ENCODE peak calls at places on chromosomes 6 and 20, in seven cellular contexts. A is GM12878, P is K562, J is SK-N-SH, C is HepG2, K is H1, L is GM12892. U is an unnamed sample.

GRCh38 chr20:37868998-37869861 is 33.7 kb upstream of the VSTM2L start:
- DNase-seq in A (no peak), P (no peak), J (peak; percentile 55), C (no peak), K (peak; percentile 17), L (no peak), U (no peak)

GRCh38 chr6:159360306-159360705 is 191.1 kb downstream of the FNDC1 start:
- DNase-seq in A (no peak), P (no peak), J (no peak), C (no peak), K (no peak), L (no peak), U (no peak)

GRCh38 chr6:14212020-14212419 is 94.4 kb downstream of the CD83 start:
- DNase-seq in A (no peak), P (no peak), J (no peak), C (no peak), K (peak; percentile 36), L (no peak), U (no peak)

GRCh38 chr20:31721408-31722332 is 998 bp downstream of the BCL2L1 start:
- DNase-seq in A (no peak), P (no peak), J (no peak), C (no peak), K (no peak), L (no peak), U (no peak)

GRCh38 chr6:163176097-163176496 is 238.4 kb upstream of the QKI start:
- DNase-seq in A (no peak), P (no peak), J (no peak), C (no peak), K (no peak), L (no peak), U (no peak)

GRCh38 chr6:25138024-25138696 is 141.0 kb upstream of the CARMIL1 start:
- DNase-seq in A (peak; percentile 81), P (no peak), J (peak; percentile 37), C (no peak), K (no peak), L (no peak), U (no peak)

GRCh38 chr20:2470051-2470431 is 548 bp downstream of the SNRPB start:
- DNase-seq in A (peak; percentile 12), P (peak; percentile 45), J (peak; percentile 72), C (peak; percentile 65), K (no peak), L (peak; percentile 54), U (peak; percentile 49)

GRCh38 chr6:137903933-137904821 is 37.1 kb downstream of the TNFAIP3 start:
- DNase-seq in A (no peak), P (peak; percentile 58), J (no peak), C (peak; percentile 30), K (no peak), L (no peak), U (no peak)

GRCh38 chr20:47502271-47502730 is 614 bp downstream of the NCOA3 start:
- DNase-seq in A (no peak), P (peak; percentile 44), J (no peak), C (no peak), K (no peak), L (no peak), U (no peak)

GRCh38 chr6:49463612-49463967 is 420 bp downstream of the CENPQ start:
- DNase-seq in A (no peak), P (no peak), J (no peak), C (no peak), K (no peak), L (no peak), U (no peak)

GRCh38 chr20:61414455-61414991 is 162.5 kb downstream of the CDH4 start:
- DNase-seq in A (no peak), P (no peak), J (peak; percentile 70), C (no peak), K (no peak), L (no peak), U (no peak)

GRCh38 chr6:168201383-168201782 is 118.2 kb downstream of the DACT2 start:
- DNase-seq in A (no peak), P (peak; percentile 33), J (no peak), C (peak; percentile 63), K (no peak), L (no peak), U (no peak)

GRCh38 chr20:34045930-34046329 is 52.2 kb downstream of the RALY start:
- DNase-seq in A (no peak), P (no peak), J (no peak), C (peak; percentile 84), K (peak; percentile 23), L (no peak), U (no peak)

GRCh38 chr20:25860531-25861150 is 164.0 kb upstream of the ZNF337 start:
- DNase-seq in A (no peak), P (no peak), J (no peak), C (no peak), K (no peak), L (no peak), U (no peak)

GRCh38 chr6:30323806-30324205 is 2.9 kb upstream of the TRIM39 start:
- DNase-seq in A (no peak), P (no peak), J (no peak), C (no peak), K (no peak), L (no peak), U (no peak)

GRCh38 chr6:136052046-136052445 is 198.1 kb downstream of the MTFR2 start:
- DNase-seq in A (no peak), P (no peak), J (no peak), C (no peak), K (no peak), L (no peak), U (no peak)

GRCh38 chr20:8930691-8931090 is 138.2 kb upstream of the PLCB4 start:
- DNase-seq in A (no peak), P (no peak), J (no peak), C (no peak), K (no peak), L (no peak), U (no peak)

GRCh38 chr6:141467881-141468280 is 664.8 kb upstream of the GJE1 start:
- DNase-seq in A (no peak), P (no peak), J (no peak), C (no peak), K (no peak), L (no peak), U (no peak)

DNA sequence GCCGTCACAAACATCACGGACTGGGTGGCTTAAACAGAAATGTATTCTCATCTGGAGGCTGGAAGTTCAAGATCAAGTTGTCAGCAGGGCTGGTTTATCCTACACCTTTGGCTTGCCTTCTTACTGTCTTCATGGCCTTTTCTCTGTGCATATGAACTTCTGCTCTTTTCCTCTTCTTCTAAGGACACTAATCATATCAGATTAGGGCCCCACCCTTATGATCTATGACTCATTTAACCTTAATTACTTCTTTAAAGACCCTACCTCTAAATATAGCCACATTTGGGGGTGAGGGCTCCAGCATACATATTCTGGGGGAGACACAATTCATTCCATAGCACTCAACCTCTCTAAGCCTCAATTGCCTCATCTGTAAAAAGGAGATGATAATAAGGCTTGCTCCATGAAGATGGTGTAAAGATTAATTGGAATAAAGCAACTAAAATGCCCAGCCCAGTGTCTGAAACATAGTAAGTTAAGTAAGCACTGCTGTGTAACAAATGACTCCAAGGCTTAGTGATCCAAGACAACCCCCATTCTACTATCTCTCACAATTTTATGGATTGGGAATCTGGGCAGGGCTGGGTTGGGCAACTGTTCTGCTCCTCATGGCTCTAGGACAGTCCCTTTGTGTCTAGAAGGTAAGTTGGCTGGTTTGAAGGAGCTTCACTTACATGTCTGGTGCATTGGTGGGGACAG is 119.8 kb downstream of the BANF2 start:
- DNase-seq in A (no peak), P (no peak), J (no peak), C (no peak), K (no peak), L (no peak), U (no peak)
- TF ChIP-seq POLR2AphosphoS5 in A (no peak), P (no peak), J (no peak), C (no peak), K (no peak), L (no peak), U (no peak)

DNA sequence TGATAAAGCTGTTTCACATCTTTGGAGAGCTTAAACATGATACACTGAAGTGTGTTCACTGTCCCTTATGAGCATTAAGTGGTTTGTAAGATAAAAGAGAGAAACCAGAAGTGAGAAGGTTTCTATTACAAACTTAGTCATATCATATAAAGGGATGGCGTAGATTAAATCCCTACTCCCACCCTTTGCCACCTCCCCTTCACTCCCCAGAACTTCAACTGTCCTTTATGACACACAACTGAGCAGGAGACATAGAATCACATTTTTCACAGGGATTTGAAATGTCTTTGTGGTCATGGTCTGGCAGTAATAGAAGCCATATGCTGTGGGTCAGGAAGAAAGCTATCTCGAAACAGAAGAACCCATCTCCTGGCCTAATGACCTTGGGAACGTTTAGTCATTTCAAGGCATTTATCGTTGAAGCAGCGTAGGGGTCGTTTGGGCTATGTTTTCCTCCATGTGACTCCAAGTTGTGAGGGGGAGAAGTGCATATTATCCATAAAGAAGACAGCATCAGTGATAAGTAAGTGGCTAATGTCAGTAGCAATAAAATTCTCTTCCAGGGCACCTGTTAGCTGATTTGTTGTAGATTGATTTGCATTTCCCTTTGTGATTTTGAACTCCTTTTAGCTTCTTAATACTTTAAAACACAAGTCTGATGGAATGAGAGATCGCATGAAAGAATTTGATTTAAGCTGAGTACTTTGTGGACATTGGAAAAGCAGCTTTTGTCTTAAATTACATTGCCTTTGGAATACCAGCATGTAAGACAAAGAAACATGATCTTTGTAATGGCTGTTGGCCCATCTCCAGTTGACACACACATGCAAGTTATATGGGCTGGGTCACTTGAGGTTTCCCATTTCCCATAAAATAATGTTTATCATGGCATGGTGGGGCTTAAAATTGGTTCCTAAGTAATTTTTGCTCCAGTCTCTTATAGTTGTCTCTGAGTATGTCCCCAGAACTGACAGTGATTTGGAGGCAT is 501.5 kb upstream of the FLRT3 start:
- DNase-seq in A (peak; percentile 73), P (no peak), J (peak; percentile 31), C (no peak), K (no peak), L (no peak), U (no peak)
- TF ChIP-seq TAF1 in A (no peak), P (no peak), J (no peak), C (no peak), K (no peak), L (no peak), U (no peak)

GRCh38 chr6:2872417-2873358 is 30.4 kb downstream of the SERPINB9 start:
- DNase-seq in A (no peak), P (no peak), J (no peak), C (no peak), K (no peak), L (no peak), U (no peak)
- TF ChIP-seq POLR2AphosphoS5 in A (no peak), P (no peak), J (no peak), C (no peak), K (no peak), L (no peak), U (no peak)

DNA sequence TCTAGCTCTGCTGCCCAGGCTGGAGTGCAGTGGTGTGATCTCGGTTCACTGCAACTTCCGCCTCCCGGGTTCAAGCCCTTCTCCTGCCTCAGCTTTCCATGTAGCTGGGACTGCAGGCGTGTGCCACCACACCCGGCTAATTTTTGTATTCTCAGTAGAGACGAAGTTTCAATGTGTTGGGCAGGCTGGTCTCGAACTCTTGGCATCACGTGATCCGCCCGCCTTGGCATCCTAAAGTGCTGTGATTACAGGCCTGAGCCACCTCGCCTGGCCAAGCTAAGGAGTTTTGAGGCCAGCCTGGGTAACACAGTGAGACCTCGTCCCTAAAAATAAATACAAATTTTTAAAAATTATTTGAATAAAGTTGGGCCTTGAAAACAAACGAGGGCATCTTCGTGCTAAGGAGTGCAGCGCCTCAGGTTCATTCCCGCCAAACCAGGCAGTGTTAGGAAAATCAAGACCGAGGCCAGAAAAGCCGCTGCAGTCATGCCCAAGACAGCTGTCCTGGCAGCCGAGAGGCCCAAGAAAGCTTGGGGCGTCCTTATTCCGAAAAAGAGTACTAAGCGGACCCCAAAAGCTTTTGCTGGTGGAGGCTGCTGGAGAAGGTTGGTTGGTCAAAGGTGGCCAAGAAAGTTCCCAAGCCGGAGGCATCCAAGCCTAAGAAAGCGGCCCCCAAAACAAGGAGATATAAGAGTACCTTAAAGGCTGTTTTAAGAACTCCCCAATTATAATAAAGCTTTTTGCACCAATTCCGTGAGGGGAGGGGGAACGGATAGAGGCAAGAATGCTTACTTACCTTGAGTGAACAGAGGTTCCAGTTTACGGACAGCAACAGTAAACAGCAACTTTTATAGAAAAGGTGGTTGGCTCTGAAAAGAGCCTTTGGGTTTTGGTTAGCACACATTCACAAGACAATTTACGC is 109.0 kb downstream of the HFE start:
- DNase-seq in A (no peak), P (no peak), J (no peak), C (peak; percentile 39), K (no peak), L (no peak), U (no peak)
- TF ChIP-seq TAF1 in A (no peak), P (no peak), J (no peak), C (no peak), K (no peak), L (no peak), U (no peak)

U was measured in GM12891.